ENCODE peak calls at places on chromosome 11, in six cellular contexts. V is mammary epithelial cell, X is BJ, S is cardiac muscle cell, P is SK-N-SH, U is heart left ventricle. O is an unnamed sample.
A peak's percentile ranks its signal among the peaks of the same experiment; 100 is the strongest.

GRCh38 chr11:58926695-58927094 is 12.6 kb upstream of the GLYATL1 start:
- DNase-seq in V (peak; percentile 39), X (peak; percentile 81), S (no peak), P (no peak), U (no peak), O (no peak)

GRCh38 chr11:3808846-3809623 is 675 bp downstream of the PGAP2 start:
- DNase-seq in V (peak; percentile 70), X (no peak), S (peak; percentile 52), P (peak; percentile 68), U (no peak), O (peak; percentile 80)

GRCh38 chr11:109945626-109946321 is 147.4 kb upstream of the ZC3H12C start:
- DNase-seq in V (no peak), X (no peak), S (no peak), P (no peak), U (no peak), O (no peak)

GRCh38 chr11:125952973-125953372 is 7.1 kb downstream of the VSIG10L2 start:
- DNase-seq in V (no peak), X (no peak), S (no peak), P (peak; percentile 56), U (no peak), O (peak; percentile 60)

GRCh38 chr11:66020618-66021357 is 5.5 kb downstream of the CATSPER1 start:
- DNase-seq in V (peak; percentile 61), X (no peak), S (no peak), P (no peak), U (no peak), O (no peak)

GRCh38 chr11:60831501-60832079 is 10.3 kb upstream of the CCDC86 start:
- DNase-seq in V (peak; percentile 74), X (peak; percentile 22), S (no peak), P (peak; percentile 51), U (no peak), O (no peak)

GRCh38 chr11:17402486-17402885 is 14.0 kb upstream of the KCNJ11 start:
- DNase-seq in V (no peak), X (no peak), S (no peak), P (no peak), U (no peak), O (no peak)

GRCh38 chr11:62410972-62411371 is 7.9 kb upstream of the SCGB1A1 start:
- DNase-seq in V (peak; percentile 68), X (no peak), S (no peak), P (no peak), U (no peak), O (peak; percentile 28)

GRCh38 chr11:114036156-114036811 is 23.2 kb upstream of the ZBTB16 start:
- DNase-seq in V (peak; percentile 48), X (no peak), S (peak; percentile 93), P (peak; percentile 90), U (peak; percentile 83), O (peak; percentile 94)

GRCh38 chr11:114228401-114229061 is 67.7 kb upstream of the NNMT start:
- DNase-seq in V (no peak), X (no peak), S (no peak), P (peak; percentile 73), U (no peak), O (peak; percentile 44)

GRCh38 chr11:20031155-20032001 is 128.9 kb downstream of the DBX1 start:
- DNase-seq in V (peak; percentile 69), X (peak; percentile 93), S (no peak), P (no peak), U (no peak), O (no peak)

GRCh38 chr11:76768091-76769047 is 14.8 kb upstream of the TSKU start:
- DNase-seq in V (peak; percentile 60), X (no peak), S (no peak), P (no peak), U (peak; percentile 45), O (peak; percentile 57)

GRCh38 chr11:125315088-125315740 is 150.7 kb downstream of the PKNOX2 start:
- DNase-seq in V (no peak), X (no peak), S (no peak), P (peak; percentile 60), U (peak; percentile 56), O (peak; percentile 51)

GRCh38 chr11:60914620-60915249 is 777 bp downstream of the TMEM109 start:
- DNase-seq in V (peak; percentile 58), X (no peak), S (peak; percentile 33), P (peak; percentile 77), U (no peak), O (no peak)

GRCh38 chr11:16204261-16204660 is 152.1 kb downstream of the SOX6 start:
- DNase-seq in V (no peak), X (no peak), S (peak; percentile 25), P (no peak), U (no peak), O (no peak)

GRCh38 chr11:17802491-17802890 is 67.9 kb downstream of the KCNC1 start:
- DNase-seq in V (no peak), X (no peak), S (no peak), P (no peak), U (no peak), O (no peak)

GRCh38 chr11:109426442-109426841 is 4.5 kb downstream of the C11orf87 start:
- DNase-seq in V (peak; percentile 41), X (no peak), S (no peak), P (peak; percentile 11), U (no peak), O (no peak)

GRCh38 chr11:46865340-46865739 is 19.3 kb upstream of the CKAP5 start:
- DNase-seq in V (no peak), X (peak; percentile 49), S (no peak), P (no peak), U (no peak), O (no peak)

GRCh38 chr11:4658629-4659453 is 15.1 kb downstream of the OR51E1 start:
- DNase-seq in V (no peak), X (no peak), S (peak; percentile 13), P (no peak), U (no peak), O (no peak)

GRCh38 chr11:82883853-82884252 is 16.4 kb downstream of the PRCP start:
- DNase-seq in V (no peak), X (no peak), S (no peak), P (peak; percentile 43), U (peak; percentile 33), O (no peak)

GRCh38 chr11:32172771-32173170 is 81.9 kb downstream of the RCN1 start:
- DNase-seq in V (no peak), X (no peak), S (peak; percentile 28), P (no peak), U (no peak), O (peak; percentile 19)

GRCh38 chr11:134261000-134261399 is 7.6 kb downstream of the ACAD8 start:
- DNase-seq in V (no peak), X (no peak), S (no peak), P (no peak), U (no peak), O (no peak)

GRCh38 chr11:134260503-134260902 is 7.1 kb downstream of the ACAD8 start:
- DNase-seq in V (no peak), X (no peak), S (no peak), P (no peak), U (no peak), O (no peak)

GRCh38 chr11:134264966-134265365 is 11.2 kb upstream of the GLB1L3 start:
- DNase-seq in V (no peak), X (no peak), S (no peak), P (no peak), U (no peak), O (no peak)

GRCh38 chr11:134258577-134258976 is 5.2 kb downstream of the ACAD8 start:
- DNase-seq in V (no peak), X (no peak), S (no peak), P (no peak), U (no peak), O (no peak)

GRCh38 chr11:134261626-134262488 is 8.5 kb downstream of the ACAD8 start:
- DNase-seq in V (no peak), X (no peak), S (peak; percentile 31), P (peak; percentile 66), U (no peak), O (peak; percentile 86)
- H3K36me3 ChIP-seq in V (peaks cover 7% of the 10 kb centered on the region), X (peaks cover 15% of the 10 kb centered on the region), S (peaks cover 20% of the 10 kb centered on the region), P (peaks cover 60% of the 10 kb centered on the region), U (peaks cover 81% of the 10 kb centered on the region), O (peaks cover 28% of the 10 kb centered on the region)

GRCh38 chr11:94148189-94148588 is 19.5 kb downstream of the PANX1 start:
- DNase-seq in V (no peak), X (no peak), S (no peak), P (no peak), U (no peak), O (no peak)
- H3K27me3 ChIP-seq in V (no peaks in the 10 kb centered on the region), X (no peaks in the 10 kb centered on the region), S (no peaks in the 10 kb centered on the region), P (no peaks in the 10 kb centered on the region), U (no peaks in the 10 kb centered on the region), O (no peaks in the 10 kb centered on the region)

GRCh38 chr11:8697056-8697455 is 14.5 kb downstream of the RPL27A start:
- DNase-seq in V (no peak), X (no peak), S (no peak), P (no peak), U (no peak), O (no peak)

GRCh38 chr11:8699903-8700302 is 17.3 kb downstream of the RPL27A start:
- DNase-seq in V (peak; percentile 74), X (no peak), S (no peak), P (no peak), U (no peak), O (no peak)

GRCh38 chr11:8701891-8702597 is 19.5 kb downstream of the RPL27A start:
- DNase-seq in V (no peak), X (no peak), S (no peak), P (no peak), U (no peak), O (no peak)

GRCh38 chr11:8698917-8699441 is 16.4 kb downstream of the RPL27A start:
- DNase-seq in V (no peak), X (no peak), S (no peak), P (no peak), U (no peak), O (peak; percentile 64)

GRCh38 chr11:8698379-8698851 is 15.8 kb downstream of the RPL27A start:
- DNase-seq in V (no peak), X (no peak), S (no peak), P (no peak), U (no peak), O (no peak)
- H3K36me3 ChIP-seq in V (peaks cover 15% of the 10 kb centered on the region), X (peaks cover 57% of the 10 kb centered on the region), S (peaks cover 34% of the 10 kb centered on the region), P (peaks cover 66% of the 10 kb centered on the region), U (peaks cover 87% of the 10 kb centered on the region), O (peaks cover 10% of the 10 kb centered on the region)

GRCh38 chr11:71171024-71171423 is 81.4 kb downstream of the SHANK2 start:
- DNase-seq in V (no peak), X (no peak), S (no peak), P (no peak), U (no peak), O (no peak)

GRCh38 chr11:71171576-71171975 is 80.8 kb downstream of the SHANK2 start:
- DNase-seq in V (no peak), X (no peak), S (no peak), P (no peak), U (no peak), O (no peak)

GRCh38 chr11:71170619-71171018 is 81.8 kb downstream of the SHANK2 start:
- DNase-seq in V (no peak), X (no peak), S (no peak), P (no peak), U (no peak), O (peak; percentile 51)

GRCh38 chr11:71172680-71173079 is 79.7 kb downstream of the SHANK2 start:
- DNase-seq in V (no peak), X (no peak), S (no peak), P (no peak), U (no peak), O (no peak)

DNA sequence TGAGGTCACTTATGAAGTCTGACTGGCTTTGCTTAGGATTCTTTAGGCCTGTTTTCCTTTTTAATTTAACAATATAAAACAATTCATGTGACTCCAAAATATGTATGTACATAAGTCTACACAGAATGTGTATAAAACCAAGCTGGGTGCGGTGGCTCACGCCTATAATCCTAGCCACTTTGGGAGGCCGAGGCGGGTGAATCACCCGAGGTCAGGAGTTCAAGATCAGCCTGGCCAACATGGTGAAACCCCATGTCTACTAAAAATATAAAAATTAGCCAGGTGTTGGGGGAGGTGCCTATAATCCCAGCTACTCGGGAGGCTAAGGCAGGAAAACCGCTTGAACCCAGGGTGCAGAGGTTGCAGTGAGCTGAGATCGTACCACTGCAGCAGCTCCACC is 83.0 kb downstream of the SHANK2 start:
- DNase-seq in V (no peak), X (no peak), S (no peak), P (no peak), U (no peak), O (no peak)
- H3K27me3 ChIP-seq in V (no peaks in the 10 kb centered on the region), X (no peaks in the 10 kb centered on the region), S (no peaks in the 10 kb centered on the region), P (no peaks in the 10 kb centered on the region), U (peaks cover 9% of the 10 kb centered on the region), O (no peaks in the 10 kb centered on the region)

O was measured in H7.